ENCODE peak calls at places on chromosomes 13 and 19, in ten cellular contexts. O, G, Y, N, S, H, Z, E, K and T are unnamed samples. For H3K4me1, the result is how much of the 10 kb centered on the place peaks cover.

GRCh38 chr13:110923777-110924638 is 9.1 kb upstream of the ANKRD10 start:
- DNase-seq in O (no peak), G (no peak), Y (no peak), N (no peak), S (no peak), H (no peak), Z (no peak), E (no peak), K (no peak), T (no peak)

GRCh38 chr19:32330149-32330548 is 15.3 kb upstream of the ZNF507 start:
- DNase-seq in O (no peak), G (no peak), Y (no peak), N (no peak), S (no peak), H (no peak), Z (no peak), E (no peak), K (no peak), T (no peak)

GRCh38 chr13:45341799-45342584 is 1.0 kb upstream of the TPT1 start:
- DNase-seq in O (no peak), G (peak), Y (peak), N (no peak), S (peak), H (peak), Z (peak), E (peak), K (peak), T (peak)

GRCh38 chr19:13281567-13282291 is 131.5 kb downstream of the IER2 start:
- DNase-seq in O (no peak), G (no peak), Y (no peak), N (no peak), S (no peak), H (no peak), Z (no peak), E (no peak), K (no peak), T (no peak)

GRCh38 chr19:29277107-29277506 is 64.2 kb upstream of the UQCRFS1 start:
- DNase-seq in O (no peak), G (no peak), Y (no peak), N (peak), S (no peak), H (no peak), Z (no peak), E (no peak), K (no peak), T (no peak)

GRCh38 chr13:48808689-48809088 is 155.0 kb downstream of the CYSLTR2 start:
- DNase-seq in O (no peak), G (no peak), Y (no peak), N (no peak), S (no peak), H (no peak), Z (no peak), E (no peak), K (no peak), T (no peak)

GRCh38 chr13:19062801-19063200 is 118.8 kb downstream of the TUBA3C start:
- DNase-seq in O (no peak), G (no peak), Y (no peak), N (no peak), S (no peak), H (no peak), Z (no peak), E (no peak), K (no peak), T (no peak)

GRCh38 chr13:51801631-51802099 is 2.3 kb downstream of the DHRS12 start:
- DNase-seq in O (no peak), G (peak), Y (peak), N (no peak), S (peak), H (peak), Z (peak), E (peak), K (peak), T (peak)

GRCh38 chr13:56900549-56901279 is 240.0 kb upstream of the PRR20A start:
- DNase-seq in O (no peak), G (no peak), Y (no peak), N (no peak), S (no peak), H (no peak), Z (no peak), E (no peak), K (no peak), T (no peak)

GRCh38 chr19:47305309-47305751 is 4.3 kb upstream of the C5AR1 start:
- DNase-seq in O (no peak), G (peak), Y (peak), N (peak), S (peak), H (peak), Z (no peak), E (peak), K (peak), T (peak)

GRCh38 chr13:110312669-110313031 is 5.6 kb downstream of the COL4A2 start:
- DNase-seq in O (no peak), G (no peak), Y (no peak), N (no peak), S (peak), H (no peak), Z (peak), E (no peak), K (peak), T (peak)

GRCh38 chr13:76737526-76737925 is 148.7 kb downstream of the KCTD12 start:
- DNase-seq in O (no peak), G (no peak), Y (no peak), N (no peak), S (no peak), H (no peak), Z (no peak), E (no peak), K (no peak), T (no peak)

GRCh38 chr13:27393101-27393500 is 31.3 kb upstream of the GTF3A start:
- DNase-seq in O (no peak), G (no peak), Y (no peak), N (no peak), S (no peak), H (no peak), Z (no peak), E (no peak), K (no peak), T (no peak)

GRCh38 chr13:79393564-79394249 is 12.3 kb downstream of the RBM26 start:
- DNase-seq in O (peak), G (no peak), Y (no peak), N (peak), S (no peak), H (no peak), Z (no peak), E (no peak), K (no peak), T (no peak)

GRCh38 chr19:22427587-22428298 is 5.6 kb upstream of the ZNF98 start:
- DNase-seq in O (no peak), G (no peak), Y (no peak), N (no peak), S (no peak), H (no peak), Z (peak), E (no peak), K (no peak), T (no peak)

GRCh38 chr19:50046649-50047503 is 21.1 kb downstream of the ZNF473 start:
- DNase-seq in O (no peak), G (peak), Y (peak), N (peak), S (no peak), H (peak), Z (peak), E (peak), K (peak), T (peak)

GRCh38 chr13:99399623-99399974 is 92.4 kb upstream of the GPR183 start:
- DNase-seq in O (no peak), G (no peak), Y (no peak), N (no peak), S (no peak), H (no peak), Z (no peak), E (no peak), K (no peak), T (no peak)

GRCh38 chr13:98026457-98026857 is 73.0 kb downstream of the IPO5 start:
- DNase-seq in O (no peak), G (no peak), Y (no peak), N (no peak), S (no peak), H (no peak), Z (no peak), E (no peak), K (no peak), T (no peak)

GRCh38 chr19:47247308-47247990 is 8.9 kb upstream of the CCDC9 start:
- DNase-seq in O (no peak), G (peak), Y (peak), N (peak), S (peak), H (no peak), Z (peak), E (peak), K (peak), T (peak)

GRCh38 chr13:50421457-50422130 is 406.4 kb downstream of the KCNRG start:
- DNase-seq in O (no peak), G (no peak), Y (no peak), N (no peak), S (no peak), H (no peak), Z (no peak), E (no peak), K (no peak), T (no peak)

GRCh38 chr19:33524024-33524664 is 2.6 kb upstream of the PEPD start:
- DNase-seq in O (no peak), G (no peak), Y (no peak), N (no peak), S (no peak), H (no peak), Z (no peak), E (no peak), K (no peak), T (no peak)

GRCh38 chr19:24166055-24166454 is 79.1 kb downstream of the ZNF254 start:
- DNase-seq in O (no peak), G (no peak), Y (no peak), N (no peak), S (no peak), H (no peak), Z (no peak), E (no peak), K (no peak), T (no peak)

GRCh38 chr19:2478324-2478755 is 2.4 kb downstream of the GADD45B start:
- DNase-seq in O (no peak), G (peak), Y (peak), N (peak), S (peak), H (peak), Z (peak), E (peak), K (peak), T (peak)

GRCh38 chr13:100434010-100434763 is 154.4 kb downstream of the GGACT start:
- DNase-seq in O (no peak), G (no peak), Y (no peak), N (no peak), S (no peak), H (no peak), Z (no peak), E (no peak), K (no peak), T (no peak)

GRCh38 chr19:44525721-44526430 is 3.6 kb downstream of the CEACAM20 start:
- DNase-seq in O (no peak), G (no peak), Y (no peak), N (no peak), S (no peak), H (no peak), Z (no peak), E (no peak), K (no peak), T (no peak)

GRCh38 chr19:43572172-43572588 is 3.1 kb downstream of the XRCC1 start:
- DNase-seq in O (no peak), G (no peak), Y (no peak), N (no peak), S (no peak), H (no peak), Z (no peak), E (no peak), K (no peak), T (no peak)

GRCh38 chr19:15423130-15423529 is 4.3 kb upstream of the AKAP8L start:
- DNase-seq in O (no peak), G (no peak), Y (no peak), N (no peak), S (no peak), H (no peak), Z (no peak), E (no peak), K (no peak), T (no peak)

GRCh38 chr19:55461974-55462628 is 659 bp upstream of the ISOC2 start:
- DNase-seq in O (no peak), G (no peak), Y (no peak), N (no peak), S (no peak), H (no peak), Z (no peak), E (peak), K (no peak), T (no peak)

GRCh38 chr13:27374126-27374613 is 50.2 kb upstream of the GTF3A start:
- DNase-seq in O (no peak), G (no peak), Y (no peak), N (no peak), S (no peak), H (no peak), Z (no peak), E (no peak), K (no peak), T (no peak)

GRCh38 chr13:35630551-35631275 is 154.2 kb upstream of the MAB21L1 start:
- DNase-seq in O (no peak), G (no peak), Y (no peak), N (peak), S (no peak), H (no peak), Z (no peak), E (peak), K (no peak), T (no peak)

DNA sequence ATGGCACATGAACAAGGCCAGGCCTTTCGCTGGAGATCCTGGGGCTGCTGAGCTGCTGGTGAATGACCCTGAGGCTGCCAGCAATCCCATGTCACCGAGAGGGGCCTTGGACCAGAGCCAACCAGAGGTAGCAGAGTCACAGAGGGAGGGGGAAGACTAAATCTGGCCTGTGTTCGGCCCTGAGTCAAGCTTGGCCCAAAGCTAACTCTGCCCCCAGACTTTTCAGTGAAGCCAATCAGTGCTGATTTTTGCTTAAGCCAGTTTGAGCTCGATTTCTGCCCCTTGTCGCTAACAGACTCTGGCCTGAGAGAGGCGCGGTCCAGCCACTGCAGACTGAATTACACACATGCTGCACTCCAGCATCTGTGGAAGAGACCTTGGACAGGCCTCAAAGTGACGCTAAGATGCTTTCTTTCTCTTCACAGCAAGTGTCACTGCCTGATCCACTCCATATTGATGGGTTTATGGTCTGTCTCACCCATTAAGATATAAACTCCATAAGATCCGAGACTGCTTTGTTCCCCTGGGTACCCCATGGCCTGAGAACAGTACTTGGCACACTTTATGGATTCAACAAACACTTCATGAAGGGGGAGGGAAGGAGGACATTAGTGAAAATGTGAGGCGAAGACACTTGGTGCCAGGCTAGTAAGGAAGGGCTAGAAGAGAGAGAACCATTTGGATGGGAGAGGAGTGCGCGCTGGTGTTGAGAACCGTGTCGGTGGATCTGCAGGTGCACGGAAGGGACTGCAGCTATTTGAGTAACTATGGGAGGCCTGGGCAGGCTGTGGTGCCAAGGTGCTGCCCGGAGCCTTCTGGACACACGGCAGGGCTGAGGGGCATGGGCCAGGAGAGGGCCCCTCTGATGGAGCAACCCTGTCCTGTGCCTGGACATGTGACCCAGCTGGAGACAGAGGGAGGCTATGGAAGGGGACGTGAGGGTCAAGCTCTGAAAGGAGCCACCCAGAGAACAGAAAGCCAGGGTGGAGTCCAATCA is 17.6 kb downstream of the RANBP3 start:
- DNase-seq in O (no peak), G (no peak), Y (peak), N (no peak), S (no peak), H (no peak), Z (no peak), E (peak), K (no peak), T (no peak)
- H3K4me1 ChIP-seq in O (half or more), G (under half), Y (under half), N (under half), S (under half), H (half or more), Z (under half), E (half or more), K (half or more), T (under half)

GRCh38 chr13:113616991-113617749 is 32.6 kb downstream of the TFDP1 start:
- DNase-seq in O (no peak), G (no peak), Y (no peak), N (no peak), S (no peak), H (no peak), Z (no peak), E (no peak), K (no peak), T (no peak)
- H3K27ac ChIP-seq in O (no peak), G (peak), Y (no peak), N (no peak), S (no peak), H (no peak), Z (no peak), E (no peak), K (no peak), T (no peak)

GRCh38 chr13:46386996-46387851 is at the start of gene RUBCNL:
- DNase-seq in O (no peak), G (no peak), Y (peak), N (peak), S (no peak), H (no peak), Z (no peak), E (peak), K (no peak), T (no peak)
- TF ChIP-seq CTCF in O (no peak), G (no peak), Y (no peak), N (peak), S (no peak), H (no peak), Z (no peak), E (no peak), K (no peak), T (no peak)

GRCh38 chr19:37925212-37925611 is 18.2 kb downstream of the SIPA1L3 start:
- DNase-seq in O (no peak), G (no peak), Y (no peak), N (no peak), S (no peak), H (no peak), Z (no peak), E (no peak), K (no peak), T (no peak)
- H3K4me1 ChIP-seq in O (under half), G (under half), Y (under half), N (half or more), S (under half), H (under half), Z (under half), E (under half), K (under half), T (under half)